ENCODE peak calls at places on chromosomes 16 and 17, in four cellular contexts. B is WTC11, I is K562, C is HepG2. T is an unnamed sample.

GRCh38 chr17:32240745-32241144 is 24.9 kb upstream of the RHBDL3 start:
- DNase-seq in B (no peak), I (no peak), C (no peak), T (no peak)

GRCh38 chr17:66715745-66716156 is 119.2 kb upstream of the CACNG5 start:
- DNase-seq in B (no peak), I (no peak), C (peak), T (peak)

GRCh38 chr17:57986841-57987581 is 1.0 kb downstream of the VEZF1 start:
- DNase-seq in B (peak), I (peak), C (peak), T (peak)

GRCh38 chr17:58308985-58309917 is 19.3 kb downstream of the TSPOAP1 start:
- DNase-seq in B (no peak), I (no peak), C (no peak), T (no peak)

GRCh38 chr17:32940706-32941390 is 12.9 kb downstream of the TMEM98 start:
- DNase-seq in B (no peak), I (no peak), C (no peak), T (no peak)

GRCh38 chr16:53085539-53086450 is 31.0 kb downstream of the CHD9 start:
- DNase-seq in B (no peak), I (no peak), C (no peak), T (no peak)

GRCh38 chr17:8707591-8708453 is 36.8 kb downstream of the CCDC42 start:
- DNase-seq in B (no peak), I (no peak), C (peak), T (no peak)

GRCh38 chr16:73172621-73173312 is 124.8 kb upstream of the ZFHX3 start:
- DNase-seq in B (no peak), I (peak), C (no peak), T (no peak)

GRCh38 chr16:23508589-23509440 is 1.5 kb downstream of the GGA2 start:
- DNase-seq in B (peak), I (no peak), C (no peak), T (no peak)

GRCh38 chr17:56890390-56890789 is 23.5 kb downstream of the TRIM25 start:
- DNase-seq in B (no peak), I (no peak), C (no peak), T (no peak)

GRCh38 chr17:21500064-21500463 is 123.9 kb downstream of the KCNJ12 start:
- DNase-seq in B (no peak), I (no peak), C (no peak), T (no peak)

GRCh38 chr16:17434006-17434405 is 36.8 kb downstream of the XYLT1 start:
- DNase-seq in B (no peak), I (no peak), C (no peak), T (no peak)

GRCh38 chr17:62740066-62740465 is 68.0 kb downstream of the MARCHF10 start:
- DNase-seq in B (peak), I (no peak), C (no peak), T (no peak)

GRCh38 chr16:70777973-70778406 is 23.0 kb downstream of the VAC14 start:
- DNase-seq in B (peak), I (no peak), C (no peak), T (peak)

GRCh38 chr16:31703526-31704128 is 170.0 kb upstream of the ZNF267 start:
- DNase-seq in B (no peak), I (no peak), C (no peak), T (no peak)

GRCh38 chr17:8960325-8961144 is 5.0 kb downstream of the PIK3R5 start:
- DNase-seq in B (no peak), I (no peak), C (no peak), T (no peak)

GRCh38 chr17:49915260-49915659 is 53.7 kb upstream of the DLX4 start:
- DNase-seq in B (no peak), I (no peak), C (no peak), T (no peak)

GRCh38 chr16:24610421-24610765 is 71.0 kb downstream of the RBBP6 start:
- DNase-seq in B (peak), I (no peak), C (no peak), T (no peak)

GRCh38 chr17:79592198-79592597 is 18.7 kb downstream of the RBFOX3 start:
- DNase-seq in B (no peak), I (no peak), C (no peak), T (no peak)

GRCh38 chr17:39393732-39394131 is 7.7 kb downstream of the FBXL20 start:
- DNase-seq in B (no peak), I (no peak), C (no peak), T (no peak)

GRCh38 chr16:15538484-15538883 is 104.1 kb downstream of the BMERB1 start:
- DNase-seq in B (no peak), I (no peak), C (no peak), T (no peak)

GRCh38 chr17:6587310-6587709 is 31.0 kb upstream of the PITPNM3 start:
- DNase-seq in B (no peak), I (no peak), C (no peak), T (no peak)

GRCh38 chr17:3792481-3792880 is 8.5 kb downstream of the ITGAE start:
- DNase-seq in B (no peak), I (no peak), C (no peak), T (no peak)

GRCh38 chr17:28416703-28417311 is 10.8 kb upstream of the SLC46A1 start:
- DNase-seq in B (peak), I (peak), C (peak), T (peak)

GRCh38 chr17:2421315-2422147 is 20.7 kb upstream of the MNT start:
- DNase-seq in B (peak), I (no peak), C (no peak), T (no peak)

GRCh38 chr17:43661699-43662431 is at the start of gene MEOX1:
- DNase-seq in B (no peak), I (no peak), C (no peak), T (no peak)

GRCh38 chr17:42457107-42457787 is 1.4 kb upstream of the ATP6V0A1 start:
- DNase-seq in B (no peak), I (no peak), C (no peak), T (no peak)

DNA sequence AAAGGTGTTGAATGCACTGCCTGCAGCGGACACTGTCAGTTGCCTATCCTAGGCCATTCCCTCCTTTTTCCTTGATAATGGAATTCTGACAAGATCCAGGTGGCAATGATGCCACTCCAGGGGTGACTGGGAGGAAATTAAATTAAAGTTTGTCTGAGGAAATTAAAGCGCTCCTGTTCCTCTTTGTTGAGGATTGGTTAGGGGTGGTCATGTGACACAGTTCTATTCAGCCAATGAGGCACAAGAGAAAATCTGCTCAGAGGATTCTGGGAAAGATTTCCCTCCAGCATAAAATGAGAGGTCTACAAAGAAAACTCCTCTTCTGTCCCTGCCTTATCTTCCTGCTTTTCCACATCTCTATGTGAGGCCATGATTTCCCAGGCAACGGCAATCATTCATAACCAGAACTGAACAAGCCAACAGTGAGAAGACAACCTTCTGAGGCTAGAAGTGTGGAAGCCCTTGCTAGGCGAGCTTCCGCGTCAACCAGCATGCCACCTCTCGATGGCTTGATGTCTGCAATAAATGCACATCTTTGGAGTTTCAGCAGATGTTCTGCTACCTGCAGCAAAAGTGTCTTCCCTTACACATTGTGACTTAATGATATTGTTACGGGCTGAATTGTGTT is 5.6 kb upstream of the BCO1 start:
- DNase-seq in B (no peak), I (peak), C (no peak), T (no peak)
- TF ChIP-seq NR3C1 in B (no peak), I (no peak), C (no peak), T (no peak)

GRCh38 chr17:728911-729310 is 3.5 kb upstream of the TLCD3A start:
- DNase-seq in B (no peak), I (no peak), C (no peak), T (no peak)

GRCh38 chr17:725084-725483 is 7.3 kb upstream of the TLCD3A start:
- DNase-seq in B (no peak), I (no peak), C (no peak), T (no peak)

GRCh38 chr17:725746-726145 is 6.7 kb upstream of the TLCD3A start:
- DNase-seq in B (no peak), I (no peak), C (no peak), T (no peak)

GRCh38 chr17:721540-721937 is 6.9 kb upstream of the VPS53 start:
- DNase-seq in B (no peak), I (no peak), C (no peak), T (no peak)

GRCh38 chr17:726331-726919 is 6.0 kb upstream of the TLCD3A start:
- DNase-seq in B (peak), I (no peak), C (no peak), T (no peak)
- TF ChIP-seq USF2 in B (no peak), I (no peak), C (no peak), T (no peak)

GRCh38 chr16:56399492-56399891 is 25.9 kb downstream of the AMFR start:
- DNase-seq in B (no peak), I (no peak), C (no peak), T (no peak)

GRCh38 chr16:56401482-56401881 is 23.9 kb downstream of the AMFR start:
- DNase-seq in B (peak), I (peak), C (peak), T (peak)

GRCh38 chr16:56399047-56399446 is 26.3 kb downstream of the AMFR start:
- DNase-seq in B (no peak), I (no peak), C (no peak), T (no peak)

GRCh38 chr16:56405977-56406376 is 19.4 kb downstream of the AMFR start:
- DNase-seq in B (no peak), I (no peak), C (no peak), T (no peak)

DNA sequence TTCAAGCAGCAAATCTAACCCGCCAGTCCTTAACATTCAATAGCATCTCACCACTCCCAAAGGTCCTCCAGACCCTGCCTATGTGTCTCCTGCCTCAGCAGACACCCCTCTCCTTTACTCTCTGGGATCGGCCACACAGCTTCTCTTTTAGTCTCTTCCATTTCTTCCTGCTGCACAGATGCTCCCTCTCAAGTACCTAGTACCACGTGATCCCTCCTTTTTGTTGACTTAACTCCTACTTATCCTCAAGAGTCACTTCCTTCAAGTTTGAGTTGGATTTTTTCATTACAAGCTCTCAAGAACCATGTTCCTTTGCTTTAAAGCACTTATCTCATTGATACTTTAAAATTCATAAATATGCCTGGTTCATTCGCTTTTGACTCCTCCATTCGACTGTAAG is 24.9 kb downstream of the AMFR start:
- DNase-seq in B (no peak), I (no peak), C (no peak), T (no peak)
- TF ChIP-seq NR3C1 in B (no peak), I (no peak), C (no peak), T (no peak)

DNA sequence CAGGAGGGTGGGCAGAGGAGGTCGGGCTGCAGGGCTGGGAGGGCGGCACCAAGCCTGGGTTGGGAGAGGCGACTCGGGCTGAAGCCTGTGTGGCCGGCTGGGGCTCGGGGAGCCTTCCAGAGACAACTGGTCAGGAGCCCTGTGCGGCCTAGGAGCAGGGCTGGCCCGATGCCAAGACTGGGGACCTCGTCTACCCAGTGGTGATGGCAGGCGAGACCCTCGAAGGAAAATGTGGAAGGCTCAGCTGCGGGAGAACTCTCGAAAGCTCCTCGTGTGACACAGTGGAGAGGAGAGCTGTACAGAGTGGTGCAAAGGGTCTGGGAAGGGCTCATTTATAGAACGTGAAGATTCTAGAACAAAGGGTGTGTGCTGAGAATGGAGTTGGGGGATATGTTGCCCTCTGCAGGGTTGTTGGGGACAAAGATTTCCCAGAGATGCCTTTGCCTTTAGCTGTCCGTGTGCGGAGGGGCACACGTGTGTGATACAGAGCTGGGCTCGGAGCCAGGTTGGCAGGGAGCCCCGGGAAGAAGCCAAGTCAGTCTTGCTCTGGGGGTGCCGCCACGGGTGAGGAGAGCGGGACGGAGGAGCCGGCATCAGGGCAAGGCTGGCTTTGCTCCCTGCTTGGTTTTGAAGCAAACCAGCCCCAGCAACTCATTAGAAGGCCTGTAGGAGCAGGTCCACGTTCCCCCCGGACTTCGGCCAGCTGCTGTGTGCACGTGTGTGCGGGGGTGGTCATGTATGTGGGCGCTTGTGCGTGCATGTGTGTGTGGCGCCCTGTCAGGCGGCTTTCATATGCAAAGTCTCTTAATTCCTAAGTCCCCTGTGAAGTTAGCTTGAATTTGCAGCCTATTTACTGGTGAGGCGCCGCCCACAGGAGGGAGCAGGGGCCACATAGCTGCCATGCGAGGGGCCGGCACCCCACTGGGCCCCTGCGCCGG is 132.4 kb upstream of the CHMP6 start:
- DNase-seq in B (no peak), I (no peak), C (no peak), T (peak)
- TF ChIP-seq USF2 in B (no peak), I (no peak), C (no peak), T (no peak)

DNA sequence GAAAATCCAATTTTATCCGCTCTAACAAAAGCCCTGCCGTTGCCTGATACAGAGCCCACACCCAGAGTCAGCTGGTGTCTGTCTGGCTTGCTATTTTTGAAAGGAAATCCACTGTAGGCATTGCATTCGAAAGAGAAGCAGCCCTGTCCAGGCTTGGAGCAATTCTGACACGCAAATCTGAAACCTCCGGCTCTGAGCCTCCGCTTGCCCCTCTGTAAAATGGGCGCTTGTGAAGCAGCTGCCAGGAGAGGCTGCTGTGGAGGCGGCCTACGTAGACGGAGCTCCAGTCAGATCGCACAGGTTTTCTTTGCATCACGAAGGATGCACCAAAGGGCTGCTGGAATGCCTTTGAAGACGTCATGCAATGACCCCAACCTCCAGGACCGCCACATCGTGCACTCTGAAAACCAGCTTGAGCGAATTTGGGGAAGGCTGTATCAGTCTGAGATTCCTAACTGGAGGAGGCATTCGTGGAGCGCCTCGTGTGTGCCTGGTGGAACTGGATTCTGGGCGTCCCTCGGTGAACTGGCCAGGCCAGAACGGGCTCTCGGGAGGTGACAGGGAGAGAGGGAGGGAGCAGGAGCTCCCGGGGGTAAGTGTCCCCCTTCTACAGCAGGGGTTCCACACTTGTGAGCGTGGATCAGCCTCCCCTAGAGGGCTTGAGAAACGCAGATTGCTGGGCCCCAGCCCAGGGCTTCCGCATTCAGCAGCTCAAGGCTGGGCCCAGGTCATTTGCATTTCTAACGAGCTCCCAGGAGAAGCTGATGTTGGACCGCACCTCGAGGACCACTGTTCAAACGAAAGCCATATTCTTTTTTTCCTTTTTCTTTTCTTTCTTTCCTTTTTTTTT is 215.5 kb downstream of the MRTFB start:
- DNase-seq in B (peak), I (no peak), C (no peak), T (no peak)
- TF ChIP-seq NR3C1 in B (no peak), I (no peak), C (no peak), T (no peak)

DNA sequence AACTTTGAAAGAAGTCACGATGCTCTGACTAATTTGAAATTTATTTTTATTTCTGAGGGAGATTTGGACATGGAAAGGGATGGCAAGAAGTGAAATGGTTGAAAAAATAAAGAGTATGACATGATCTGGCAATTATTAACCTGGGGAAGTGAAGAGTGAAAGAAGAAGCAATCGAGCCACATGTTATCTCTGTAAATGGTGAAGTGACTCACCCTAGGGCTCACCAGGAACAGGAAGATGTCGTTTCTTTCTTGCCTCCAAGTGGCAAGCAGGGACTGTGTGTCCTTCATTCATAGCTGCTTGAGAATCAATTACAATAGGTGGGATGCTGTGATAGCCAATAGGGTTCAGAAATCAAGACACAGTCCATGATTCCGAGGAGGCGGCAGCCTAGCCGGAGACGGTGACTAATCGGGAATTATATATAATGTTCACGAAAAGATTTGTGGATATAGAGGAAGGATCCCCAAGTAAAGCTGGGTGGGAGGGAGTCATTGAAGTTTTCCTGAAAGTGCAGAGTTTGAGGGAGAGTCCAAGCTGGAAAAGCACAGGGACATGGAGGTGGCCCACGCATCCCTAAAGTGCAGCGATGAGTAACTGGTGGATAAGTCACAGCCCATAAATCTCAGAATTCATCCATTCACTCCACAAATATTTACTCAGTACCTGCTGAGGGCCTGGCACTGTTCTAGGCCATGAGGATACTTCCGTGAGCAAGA is 18.2 kb upstream of the KRT20 start:
- DNase-seq in B (no peak), I (peak), C (peak), T (peak)
- TF ChIP-seq USF2 in B (no peak), I (no peak), C (no peak), T (no peak)

T was measured in A549.